ENCODE peak calls at places on chromosomes 4 and X, in six cellular contexts. N is stimulated activated CD4-positive, alpha-beta T cell treated with anti-CD3 and anti-CD28 coated beads, Interleukin-15, amount 100 ng/mL, for 1 hour; L is Peyer's patch; K is activated T-cell treated with anti-CD3 and anti-CD28 coated beads, Interleukin-2, amount 50 U/mL, for 48 hours; X is ELF-1; Y is OCI-LY7. T is an unnamed sample.

GRCh38 chrX:14694631-14695030 is 165.3 kb downstream of the GLRA2 start:
- DNase-seq in N (no peak), L (no peak), K (no peak), X (no peak), Y (no peak), T (no peak)

GRCh38 chrX:20519077-20519617 is 252.4 kb upstream of the RPS6KA3 start:
- DNase-seq in N (no peak), L (no peak), K (no peak), X (peak), Y (no peak), T (no peak)

GRCh38 chrX:20217279-20217678 is 49.4 kb downstream of the RPS6KA3 start:
- DNase-seq in N (no peak), L (no peak), K (no peak), X (no peak), Y (no peak), T (no peak)

GRCh38 chr4:155974476-155974749 is 20.7 kb upstream of the CTSO start:
- DNase-seq in N (no peak), L (no peak), K (no peak), X (no peak), Y (no peak), T (no peak)

GRCh38 chr4:52861879-52862604 is at the start of gene RASL11B:
- DNase-seq in N (peak), L (peak), K (peak), X (peak), Y (no peak), T (peak)

GRCh38 chr4:3201718-3202702 is 46.9 kb upstream of the MSANTD1 start:
- DNase-seq in N (peak), L (no peak), K (peak), X (no peak), Y (peak), T (peak)

GRCh38 chr4:13093170-13093569 is 391.0 kb downstream of the RAB28 start:
- DNase-seq in N (no peak), L (no peak), K (no peak), X (no peak), Y (no peak), T (no peak)

GRCh38 chr4:35639929-35640328 is 604.4 kb downstream of the ARAP2 start:
- DNase-seq in N (no peak), L (no peak), K (no peak), X (no peak), Y (no peak), T (no peak)

GRCh38 chrX:19628006-19628575 is 112.8 kb upstream of the MAP3K15 start:
- DNase-seq in N (no peak), L (no peak), K (no peak), X (no peak), Y (no peak), T (peak)

GRCh38 chr4:7214359-7214758 is 22.0 kb downstream of the SORCS2 start:
- DNase-seq in N (no peak), L (no peak), K (no peak), X (no peak), Y (no peak), T (no peak)

GRCh38 chr4:98522062-98522461 is 136.3 kb downstream of the TSPAN5 start:
- DNase-seq in N (no peak), L (no peak), K (no peak), X (no peak), Y (no peak), T (no peak)

GRCh38 chr4:76764251-76764650 is 133.7 kb downstream of the SOWAHB start:
- DNase-seq in N (no peak), L (no peak), K (no peak), X (peak), Y (no peak), T (no peak)

GRCh38 chr4:179634862-179635261 is 2192.6 kb upstream of the AGA start:
- DNase-seq in N (no peak), L (no peak), K (no peak), X (no peak), Y (no peak), T (no peak)

GRCh38 chr4:53007024-53007423 is 144.9 kb downstream of the RASL11B start:
- DNase-seq in N (no peak), L (no peak), K (no peak), X (no peak), Y (no peak), T (no peak)

GRCh38 chr4:99462875-99463464 is 27.8 kb upstream of the ADH7 start:
- DNase-seq in N (peak), L (no peak), K (peak), X (peak), Y (peak), T (peak)

GRCh38 chrX:34770511-34770910 is 113.4 kb upstream of the TMEM47 start:
- DNase-seq in N (no peak), L (no peak), K (no peak), X (no peak), Y (no peak), T (no peak)

GRCh38 chr4:77454858-77455257 is 150.8 kb upstream of the CXCL13 start:
- DNase-seq in N (no peak), L (no peak), K (no peak), X (no peak), Y (no peak), T (no peak)

GRCh38 chr4:116599859-116600258 is 485.5 kb downstream of the TRAM1L1 start:
- DNase-seq in N (no peak), L (no peak), K (peak), X (peak), Y (peak), T (no peak)

GRCh38 chr4:128635141-128635911 is 174.2 kb upstream of the JADE1 start:
- DNase-seq in N (no peak), L (no peak), K (no peak), X (peak), Y (no peak), T (peak)

GRCh38 chr4:184328022-184328736 is 110.5 kb upstream of the ENPP6 start:
- DNase-seq in N (no peak), L (no peak), K (peak), X (no peak), Y (peak), T (no peak)

T was measured in transverse colon.